ENCODE peak calls at places on chromosomes 12 and 14, in five cellular contexts. One of them, this sample, is unnamed.

GRCh38 chr12:11081987-11082386 is 10.1 kb downstream of the TAS2R43 start:
- DNase-seq in GM23338: no peak
- DNase-seq in A549: no peak
- DNase-seq in aorta: no peak
- DNase-seq in lower lobe of right lung: no peak
- DNase-seq in this sample: no peak

GRCh38 chr14:104843442-104844305 is 21.4 kb upstream of the CEP170B start:
- DNase-seq in A549: no peak
- DNase-seq in lower lobe of right lung: no peak
- DNase-seq in aorta: no peak
- DNase-seq in GM23338: peak
- DNase-seq in this sample: peak

GRCh38 chr14:68951051-68951797 is 27.9 kb downstream of the ACTN1 start:
- DNase-seq in aorta: peak
- DNase-seq in lower lobe of right lung: peak
- DNase-seq in GM23338: no peak
- DNase-seq in A549: peak
- DNase-seq in this sample: no peak

GRCh38 chr12:67676624-67677023 is 28.1 kb downstream of the DYRK2 start:
- DNase-seq in A549: no peak
- DNase-seq in GM23338: no peak
- DNase-seq in lower lobe of right lung: no peak
- DNase-seq in aorta: no peak
- DNase-seq in this sample: no peak

GRCh38 chr12:48937170-48937569 is 11.9 kb upstream of the FKBP11 start:
- DNase-seq in aorta: no peak
- DNase-seq in GM23338: peak
- DNase-seq in A549: no peak
- DNase-seq in lower lobe of right lung: no peak
- DNase-seq in this sample: peak

GRCh38 chr14:93729993-93730392 is 58.3 kb downstream of the PRIMA1 start:
- DNase-seq in A549: no peak
- DNase-seq in aorta: peak
- DNase-seq in GM23338: no peak
- DNase-seq in lower lobe of right lung: no peak
- DNase-seq in this sample: no peak

GRCh38 chr12:78088391-78088832 is 257.7 kb downstream of the NAV3 start:
- DNase-seq in aorta: no peak
- DNase-seq in lower lobe of right lung: no peak
- DNase-seq in GM23338: no peak
- DNase-seq in A549: peak
- DNase-seq in this sample: no peak

GRCh38 chr12:13258717-13259119 is 62.2 kb downstream of the EMP1 start:
- DNase-seq in aorta: no peak
- DNase-seq in A549: no peak
- DNase-seq in lower lobe of right lung: no peak
- DNase-seq in GM23338: no peak
- DNase-seq in this sample: peak

GRCh38 chr12:70989232-70989631 is 68.7 kb upstream of the PTPRR start:
- DNase-seq in GM23338: no peak
- DNase-seq in lower lobe of right lung: no peak
- DNase-seq in aorta: no peak
- DNase-seq in A549: no peak
- DNase-seq in this sample: no peak

GRCh38 chr14:41604793-41605534 is 1.7 kb upstream of the LRFN5 start:
- DNase-seq in lower lobe of right lung: no peak
- DNase-seq in A549: no peak
- DNase-seq in GM23338: peak
- DNase-seq in aorta: no peak
- DNase-seq in this sample: peak

GRCh38 chr14:53539489-53540126 is 386.5 kb upstream of the DDHD1 start:
- DNase-seq in lower lobe of right lung: peak
- DNase-seq in GM23338: peak
- DNase-seq in A549: peak
- DNase-seq in aorta: peak
- DNase-seq in this sample: peak

GRCh38 chr12:110670161-110670701 is 18.7 kb downstream of the HVCN1 start:
- DNase-seq in aorta: no peak
- DNase-seq in lower lobe of right lung: no peak
- DNase-seq in GM23338: no peak
- DNase-seq in A549: no peak
- DNase-seq in this sample: no peak

GRCh38 chr12:87120440-87120839 is 864.2 kb upstream of the MGAT4C start:
- DNase-seq in A549: no peak
- DNase-seq in GM23338: no peak
- DNase-seq in aorta: no peak
- DNase-seq in lower lobe of right lung: no peak
- DNase-seq in this sample: no peak

GRCh38 chr12:94831081-94831747 is 172.3 kb downstream of the NDUFA12 start:
- DNase-seq in lower lobe of right lung: no peak
- DNase-seq in GM23338: no peak
- DNase-seq in aorta: no peak
- DNase-seq in A549: no peak
- DNase-seq in this sample: no peak

GRCh38 chr14:51443195-51444018 is 203.4 kb downstream of the TMX1 start:
- DNase-seq in GM23338: no peak
- DNase-seq in A549: no peak
- DNase-seq in aorta: no peak
- DNase-seq in lower lobe of right lung: no peak
- DNase-seq in this sample: no peak

GRCh38 chr12:49358548-49359141 is 8.6 kb upstream of the SPATS2 start:
- DNase-seq in GM23338: peak
- DNase-seq in A549: peak
- DNase-seq in lower lobe of right lung: no peak
- DNase-seq in aorta: no peak
- DNase-seq in this sample: peak

GRCh38 chr12:57237952-57238853 is 8.7 kb downstream of the SHMT2 start:
- DNase-seq in A549: no peak
- DNase-seq in lower lobe of right lung: peak
- DNase-seq in aorta: no peak
- DNase-seq in GM23338: peak
- DNase-seq in this sample: peak

GRCh38 chr14:68268197-68268596 is 448.6 kb downstream of the RAD51B start:
- DNase-seq in aorta: no peak
- DNase-seq in A549: no peak
- DNase-seq in lower lobe of right lung: no peak
- DNase-seq in GM23338: no peak
- DNase-seq in this sample: no peak

GRCh38 chr12:42790761-42791151 is 201.2 kb upstream of the PRICKLE1 start:
- DNase-seq in aorta: no peak
- DNase-seq in A549: peak
- DNase-seq in lower lobe of right lung: no peak
- DNase-seq in GM23338: no peak
- DNase-seq in this sample: peak

GRCh38 chr12:9364224-9365176 is 156.3 kb upstream of the PZP start:
- DNase-seq in A549: no peak
- DNase-seq in lower lobe of right lung: no peak
- DNase-seq in aorta: no peak
- DNase-seq in GM23338: peak
- DNase-seq in this sample: peak

GRCh38 chr12:27014859-27015729 is 910 bp upstream of the TM7SF3 start:
- DNase-seq in GM23338: no peak
- DNase-seq in lower lobe of right lung: no peak
- DNase-seq in aorta: no peak
- DNase-seq in A549: no peak
- DNase-seq in this sample: no peak

GRCh38 chr12:57631566-57632368 is 1.2 kb downstream of the B4GALNT1 start:
- DNase-seq in GM23338: peak
- DNase-seq in aorta: no peak
- DNase-seq in A549: no peak
- DNase-seq in lower lobe of right lung: no peak
- DNase-seq in this sample: no peak

GRCh38 chr14:93161411-93161940 is 23.2 kb downstream of the MOAP1 start:
- DNase-seq in aorta: no peak
- DNase-seq in lower lobe of right lung: no peak
- DNase-seq in A549: no peak
- DNase-seq in GM23338: no peak
- DNase-seq in this sample: no peak

GRCh38 chr12:98559666-98560065 is 33.8 kb upstream of the SLC25A3 start:
- DNase-seq in GM23338: no peak
- DNase-seq in lower lobe of right lung: no peak
- DNase-seq in A549: no peak
- DNase-seq in aorta: no peak
- DNase-seq in this sample: no peak

GRCh38 chr14:85601246-85601645 is 71.3 kb downstream of the FLRT2 start:
- DNase-seq in aorta: no peak
- DNase-seq in A549: no peak
- DNase-seq in lower lobe of right lung: no peak
- DNase-seq in GM23338: no peak
- DNase-seq in this sample: no peak

GRCh38 chr12:79424109-79424721 is 266.5 kb downstream of the PAWR start:
- DNase-seq in lower lobe of right lung: no peak
- DNase-seq in GM23338: no peak
- DNase-seq in aorta: no peak
- DNase-seq in A549: peak
- DNase-seq in this sample: no peak

GRCh38 chr12:92628476-92628875 is 74.3 kb upstream of the PLEKHG7 start:
- DNase-seq in A549: no peak
- DNase-seq in lower lobe of right lung: no peak
- DNase-seq in GM23338: no peak
- DNase-seq in aorta: no peak
- DNase-seq in this sample: no peak

GRCh38 chr12:6613776-6614512 is 6.8 kb upstream of the CHD4 start:
- DNase-seq in A549: peak
- DNase-seq in lower lobe of right lung: peak
- DNase-seq in GM23338: peak
- DNase-seq in aorta: peak
- DNase-seq in this sample: peak

GRCh38 chr12:6613015-6613775 is 6.0 kb upstream of the CHD4 start:
- DNase-seq in aorta: peak
- DNase-seq in lower lobe of right lung: peak
- DNase-seq in GM23338: peak
- DNase-seq in A549: no peak
- DNase-seq in this sample: peak

GRCh38 chr12:6614513-6615177 is 7.5 kb upstream of the CHD4 start:
- DNase-seq in A549: peak
- DNase-seq in aorta: no peak
- DNase-seq in GM23338: peak
- DNase-seq in lower lobe of right lung: no peak
- DNase-seq in this sample: peak

GRCh38 chr12:6612247-6612646 is 5.1 kb upstream of the CHD4 start:
- DNase-seq in A549: no peak
- DNase-seq in GM23338: no peak
- DNase-seq in aorta: no peak
- DNase-seq in lower lobe of right lung: no peak
- DNase-seq in this sample: no peak

DNA sequence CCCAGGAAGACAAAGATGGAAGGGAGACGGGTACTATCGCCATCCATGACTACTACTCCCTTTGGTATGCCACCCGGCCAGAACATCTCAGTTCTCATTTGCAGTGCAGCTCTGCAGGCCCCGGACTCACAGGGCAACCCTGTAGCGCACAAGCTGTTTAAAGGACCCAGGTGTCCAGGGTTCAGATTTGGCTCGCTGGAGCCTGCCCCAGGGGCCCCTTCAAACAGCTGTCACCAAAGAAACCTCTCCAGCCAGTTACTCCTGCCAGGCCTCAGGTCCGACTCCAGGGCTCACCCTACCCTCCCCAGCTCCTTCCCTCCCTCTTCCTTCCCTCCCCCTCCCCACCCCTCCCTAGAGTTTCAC is 5.5 kb upstream of the CHD4 start:
- DNase-seq in GM23338: no peak
- DNase-seq in lower lobe of right lung: no peak
- DNase-seq in A549: no peak
- DNase-seq in aorta: no peak
- DNase-seq in this sample: no peak
- H3K4me3 ChIP-seq in GM23338: peak
- H3K4me3 ChIP-seq in lower lobe of right lung: no peak
- H3K4me3 ChIP-seq in A549: no peak
- H3K4me3 ChIP-seq in aorta: no peak
- H3K4me3 ChIP-seq in this sample: no peak

DNA sequence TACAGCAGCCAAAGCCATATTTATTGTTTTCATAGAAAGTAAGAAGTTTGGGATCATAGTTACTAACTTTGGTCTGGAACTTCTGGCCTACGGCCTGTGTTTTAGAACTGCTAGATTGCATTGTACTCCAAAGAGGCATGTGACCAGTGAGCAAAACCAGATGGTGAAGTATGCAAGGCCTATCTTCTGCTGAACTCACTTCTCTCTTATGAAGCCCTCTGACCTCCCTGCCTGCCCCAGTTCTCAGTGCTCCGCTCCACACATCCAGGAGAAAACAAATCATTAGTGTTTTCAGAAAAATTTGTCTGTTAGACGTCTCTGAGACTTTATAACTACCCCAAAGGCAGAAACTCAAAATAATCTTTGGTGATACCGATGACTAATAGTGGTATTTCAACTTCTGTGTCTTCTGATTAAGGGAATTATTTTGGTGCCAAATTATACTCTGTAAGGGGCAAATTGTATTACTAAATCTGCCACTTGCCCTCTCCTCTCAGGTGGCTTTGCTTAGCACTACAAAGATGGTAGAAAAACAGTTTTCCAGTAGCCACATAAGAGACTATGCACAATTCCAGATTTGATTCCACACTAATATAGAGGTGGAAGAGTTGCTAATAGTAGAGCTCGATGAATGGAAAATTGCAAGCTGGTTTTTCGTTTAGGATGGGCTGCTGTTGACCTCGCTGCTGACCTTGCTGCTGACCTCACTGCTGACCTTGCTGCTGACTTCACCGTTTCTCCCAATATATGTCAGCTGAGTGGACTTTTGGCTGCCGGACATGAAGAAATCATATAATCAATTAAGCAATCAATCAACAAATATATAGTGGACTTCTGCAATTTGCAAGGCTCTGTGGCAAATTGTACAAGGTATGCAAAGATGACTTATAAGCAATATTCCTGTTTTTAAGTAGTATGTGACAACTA is 147.5 kb downstream of the KITLG start:
- DNase-seq in aorta: no peak
- DNase-seq in GM23338: no peak
- DNase-seq in A549: no peak
- DNase-seq in lower lobe of right lung: no peak
- DNase-seq in this sample: no peak
- H3K27ac ChIP-seq in aorta: no peak
- H3K27ac ChIP-seq in GM23338: no peak
- H3K27ac ChIP-seq in A549: no peak
- H3K27ac ChIP-seq in lower lobe of right lung: no peak
- H3K27ac ChIP-seq in this sample: no peak

GRCh38 chr12:120650249-120650690 is 9.8 kb downstream of the CABP1 start:
- DNase-seq in A549: no peak
- DNase-seq in GM23338: no peak
- DNase-seq in aorta: no peak
- DNase-seq in lower lobe of right lung: peak
- DNase-seq in this sample: no peak
- H3K4me3 ChIP-seq in A549: no peak
- H3K4me3 ChIP-seq in GM23338: no peak
- H3K4me3 ChIP-seq in aorta: no peak
- H3K4me3 ChIP-seq in lower lobe of right lung: no peak
- H3K4me3 ChIP-seq in this sample: no peak

DNA sequence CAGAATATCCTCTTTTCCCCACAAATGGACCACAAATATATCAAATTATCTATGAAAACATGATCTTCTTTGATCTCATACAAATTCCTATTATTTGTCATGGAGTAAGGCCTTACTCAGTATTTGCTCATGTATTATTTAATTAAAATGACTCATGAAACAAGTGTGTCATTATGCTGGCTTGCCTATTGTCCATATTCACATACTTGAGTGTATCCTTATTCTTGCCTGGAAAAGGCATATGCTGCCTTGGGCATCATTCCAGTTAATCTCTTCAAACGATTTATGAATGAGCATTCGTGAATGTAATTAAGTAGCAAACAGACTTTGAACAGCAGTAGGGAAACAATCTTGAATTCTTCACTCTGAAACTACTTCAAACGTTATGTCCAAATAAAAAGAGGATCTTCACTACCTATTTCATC is 22.6 kb upstream of the SNRPF start:
- DNase-seq in lower lobe of right lung: no peak
- DNase-seq in aorta: no peak
- DNase-seq in GM23338: no peak
- DNase-seq in A549: peak
- DNase-seq in this sample: no peak
- H3K27ac ChIP-seq in lower lobe of right lung: no peak
- H3K27ac ChIP-seq in aorta: no peak
- H3K27ac ChIP-seq in GM23338: no peak
- H3K27ac ChIP-seq in A549: peak
- H3K27ac ChIP-seq in this sample: no peak

This sample was measured in endodermal cell.